ENCODE peak calls at places on chromosomes 2 and 18, in ten cellular contexts. M is ecto neural progenitor cell, E is WTC11, I is GM04503, L is choroid plexus epithelial cell, V is T-helper 2 cell, F is ELR, B is HTR-8/SVneo, U is CD14-positive monocyte, N is NCI-H774. Q is an unnamed sample.
A peak's percentile ranks its signal among the peaks of the same experiment; 100 is the strongest.

GRCh38 chr2:215377283-215377682 is 58.6 kb downstream of the FN1 start:
- DNase-seq in M (no peak), E (no peak), I (no peak), L (peak; percentile 81), V (no peak), F (no peak), B (no peak), U (no peak), N (no peak), Q (peak; percentile 46)

GRCh38 chr2:230981704-230982103 is 14.2 kb upstream of the SPATA3 start:
- DNase-seq in M (no peak), E (no peak), I (no peak), L (no peak), V (no peak), F (no peak), B (no peak), U (no peak), N (no peak), Q (no peak)

GRCh38 chr2:218418717-218419458 is at the start of gene VIL1:
- DNase-seq in M (no peak), E (no peak), I (no peak), L (no peak), V (no peak), F (no peak), B (no peak), U (no peak), N (no peak), Q (no peak)

GRCh38 chr2:235133837-235134236 is 182.0 kb downstream of the SH3BP4 start:
- DNase-seq in M (no peak), E (no peak), I (no peak), L (no peak), V (no peak), F (no peak), B (no peak), U (no peak), N (no peak), Q (no peak)

GRCh38 chr2:29777164-29777563 is 144.2 kb downstream of the ALK start:
- DNase-seq in M (no peak), E (no peak), I (no peak), L (peak; percentile 15), V (no peak), F (peak; percentile 18), B (no peak), U (no peak), N (no peak), Q (no peak)

GRCh38 chr2:76870581-76870980 is 651.6 kb downstream of the LRRTM4 start:
- DNase-seq in M (no peak), E (no peak), I (no peak), L (peak; percentile 75), V (no peak), F (no peak), B (no peak), U (no peak), N (no peak), Q (no peak)

GRCh38 chr18:36207326-36207725 is 20.0 kb downstream of the MOCOS start:
- DNase-seq in M (no peak), E (no peak), I (no peak), L (no peak), V (no peak), F (no peak), B (no peak), U (no peak), N (no peak), Q (no peak)

GRCh38 chr18:11518788-11519685 is 90.4 kb upstream of the SLC35G4 start:
- DNase-seq in M (peak; percentile 81), E (peak; percentile 87), I (no peak), L (peak; percentile 81), V (no peak), F (peak; percentile 73), B (peak; percentile 36), U (no peak), N (peak; percentile 6), Q (peak; percentile 49)

GRCh38 chr2:168184896-168185513 is 62.4 kb downstream of the STK39 start:
- DNase-seq in M (no peak), E (no peak), I (no peak), L (no peak), V (no peak), F (peak; percentile 12), B (no peak), U (no peak), N (no peak), Q (peak; percentile 65)

GRCh38 chr2:205752924-205753323 is 70.6 kb downstream of the NRP2 start:
- DNase-seq in M (no peak), E (no peak), I (no peak), L (no peak), V (no peak), F (no peak), B (no peak), U (no peak), N (no peak), Q (no peak)

GRCh38 chr2:79630060-79630459 is 117.2 kb downstream of the CTNNA2 start:
- DNase-seq in M (no peak), E (peak; percentile 13), I (no peak), L (no peak), V (no peak), F (peak; percentile 70), B (no peak), U (no peak), N (no peak), Q (no peak)

GRCh38 chr2:101854877-101855276 is 136.9 kb upstream of the IL1R2 start:
- DNase-seq in M (no peak), E (no peak), I (no peak), L (no peak), V (no peak), F (no peak), B (no peak), U (no peak), N (no peak), Q (no peak)

GRCh38 chr18:63249781-63250180 is 69.8 kb downstream of the BCL2 start:
- DNase-seq in M (no peak), E (no peak), I (no peak), L (peak; percentile 67), V (no peak), F (no peak), B (no peak), U (peak; percentile 62), N (no peak), Q (no peak)

GRCh38 chr2:69581774-69582581 is 61.6 kb downstream of the AAK1 start:
- DNase-seq in M (no peak), E (no peak), I (no peak), L (peak; percentile 47), V (no peak), F (peak; percentile 84), B (no peak), U (no peak), N (no peak), Q (peak; percentile 68)

GRCh38 chr2:156787517-156787916 is 351.3 kb downstream of the GPD2 start:
- DNase-seq in M (no peak), E (no peak), I (no peak), L (no peak), V (no peak), F (no peak), B (no peak), U (no peak), N (no peak), Q (no peak)

GRCh38 chr2:25049422-25049821 is 7.5 kb downstream of the EFR3B start:
- DNase-seq in M (no peak), E (no peak), I (no peak), L (no peak), V (no peak), F (no peak), B (no peak), U (no peak), N (no peak), Q (no peak)

GRCh38 chr2:150182564-150183249 is 304.8 kb downstream of the RND3 start:
- DNase-seq in M (no peak), E (no peak), I (no peak), L (no peak), V (no peak), F (no peak), B (no peak), U (no peak), N (no peak), Q (no peak)

GRCh38 chr2:66334237-66335054 is 100.5 kb upstream of the MEIS1 start:
- DNase-seq in M (no peak), E (no peak), I (no peak), L (no peak), V (no peak), F (peak; percentile 1), B (no peak), U (no peak), N (peak; percentile 20), Q (peak; percentile 2)

GRCh38 chr18:30183766-30184165 is 858.8 kb downstream of the DSC3 start:
- DNase-seq in M (no peak), E (no peak), I (no peak), L (no peak), V (no peak), F (no peak), B (no peak), U (no peak), N (no peak), Q (peak; percentile 1)

GRCh38 chr2:102187191-102188150 is 648 bp downstream of the IL1RL2 start:
- DNase-seq in M (no peak), E (peak; percentile 58), I (no peak), L (peak; percentile 58), V (peak; percentile 24), F (peak; percentile 15), B (no peak), U (peak; percentile 74), N (no peak), Q (peak; percentile 25)

GRCh38 chr2:61822255-61822654 is 31.6 kb downstream of the FAM161A start:
- DNase-seq in M (no peak), E (no peak), I (no peak), L (no peak), V (no peak), F (no peak), B (no peak), U (no peak), N (no peak), Q (no peak)

Q was measured in EH.